ENCODE peak calls at places on chromosome 9, in four cellular contexts. R, N, L and P are unnamed samples. For H3K9me1, the result is how much of the 10 kb centered on the place peaks cover.

GRCh38 chr9:86135374-86135773 is 36.0 kb upstream of the GOLM1 start:
- DNase-seq in N (no peak), R (no peak), L (no peak), P (no peak)

GRCh38 chr9:17609312-17610005 is 30.6 kb downstream of the SH3GL2 start:
- DNase-seq in R (no peak), N (no peak), L (no peak), P (no peak)

GRCh38 chr9:122986010-122986409 is 45.2 kb downstream of the RABGAP1 start:
- DNase-seq in R (no peak), N (no peak), L (no peak), P (no peak)

GRCh38 chr9:122075135-122076030 is 17.7 kb downstream of the TTLL11 start:
- DNase-seq in L (no peak), R (no peak), N (peak), P (no peak)

GRCh38 chr9:3124006-3124405 is 280.1 kb upstream of the PUM3 start:
- DNase-seq in L (no peak), N (no peak), R (no peak), P (no peak)

GRCh38 chr9:35675732-35676392 is 2.1 kb downstream of the CA9 start:
- DNase-seq in N (no peak), R (peak), L (no peak), P (no peak)

GRCh38 chr9:127763918-127764384 is 14.5 kb downstream of the SH2D3C start:
- DNase-seq in N (no peak), L (peak), R (peak), P (no peak)

GRCh38 chr9:95771556-95772280 is 103.8 kb upstream of the ERCC6L2 start:
- DNase-seq in L (no peak), R (no peak), N (peak), P (no peak)

GRCh38 chr9:7259544-7260241 is 501.9 kb downstream of the KDM4C start:
- DNase-seq in L (no peak), N (no peak), R (no peak), P (no peak)

GRCh38 chr9:32394381-32395049 is 10.1 kb downstream of the ACO1 start:
- DNase-seq in R (peak), L (no peak), N (peak), P (no peak)

GRCh38 chr9:99385814-99386279 is 163.8 kb downstream of the SEC61B start:
- DNase-seq in R (no peak), L (no peak), N (peak), P (no peak)

GRCh38 chr9:116286287-116286686 is 132.7 kb downstream of the PAPPA start:
- DNase-seq in N (no peak), L (no peak), R (no peak), P (no peak)

GRCh38 chr9:71819115-71819739 is 50.9 kb upstream of the CEMIP2 start:
- DNase-seq in N (peak), R (peak), L (peak), P (no peak)

GRCh38 chr9:86946712-86947145 is 577 bp downstream of the GAS1 start:
- DNase-seq in R (peak), N (no peak), L (peak), P (no peak)

GRCh38 chr9:83754383-83754977 is 46.7 kb upstream of the UBQLN1 start:
- DNase-seq in R (no peak), L (no peak), N (no peak), P (no peak)

GRCh38 chr9:130327070-130327780 is 61.7 kb downstream of the HMCN2 start:
- DNase-seq in L (peak), N (no peak), R (no peak), P (no peak)

GRCh38 chr9:581673-582497 is 259.6 kb upstream of the DMRT1 start:
- DNase-seq in L (peak), R (no peak), N (no peak), P (no peak)

GRCh38 chr9:133876836-133877235 is 115.3 kb downstream of the VAV2 start:
- DNase-seq in N (no peak), R (no peak), L (no peak), P (no peak)

GRCh38 chr9:129394011-129394919 is 216.2 kb upstream of the IER5L start:
- DNase-seq in L (no peak), R (no peak), N (no peak), P (no peak)

GRCh38 chr9:35962126-35962906 is 4.4 kb upstream of the OR2S2 start:
- DNase-seq in L (no peak), R (no peak), N (peak), P (no peak)

GRCh38 chr9:95626885-95627558 is 110.3 kb upstream of the PTCH1 start:
- DNase-seq in R (peak), L (no peak), N (no peak), P (no peak)

GRCh38 chr9:105344283-105344682 is 99.8 kb downstream of the SLC44A1 start:
- DNase-seq in L (no peak), N (no peak), R (no peak), P (no peak)

GRCh38 chr9:129008469-129008965 is 19.6 kb downstream of the SH3GLB2 start:
- DNase-seq in R (no peak), L (no peak), N (no peak), P (no peak)

GRCh38 chr9:108444400-108445358 is 411.1 kb downstream of the ACTL7B start:
- DNase-seq in R (peak), N (peak), L (no peak), P (peak)

GRCh38 chr9:76732341-76732958 is 31.8 kb upstream of the PCA3 start:
- DNase-seq in L (no peak), R (no peak), N (no peak), P (no peak)

GRCh38 chr9:76417394-76417793 is 23.2 kb upstream of the RFK start:
- DNase-seq in L (no peak), R (no peak), N (no peak), P (no peak)

GRCh38 chr9:96009690-96010477 is 134.4 kb downstream of the ERCC6L2 start:
- DNase-seq in N (no peak), L (no peak), R (no peak), P (no peak)

GRCh38 chr9:93270976-93271375 is 87.0 kb downstream of the WNK2 start:
- DNase-seq in R (no peak), L (no peak), N (no peak), P (no peak)

DNA sequence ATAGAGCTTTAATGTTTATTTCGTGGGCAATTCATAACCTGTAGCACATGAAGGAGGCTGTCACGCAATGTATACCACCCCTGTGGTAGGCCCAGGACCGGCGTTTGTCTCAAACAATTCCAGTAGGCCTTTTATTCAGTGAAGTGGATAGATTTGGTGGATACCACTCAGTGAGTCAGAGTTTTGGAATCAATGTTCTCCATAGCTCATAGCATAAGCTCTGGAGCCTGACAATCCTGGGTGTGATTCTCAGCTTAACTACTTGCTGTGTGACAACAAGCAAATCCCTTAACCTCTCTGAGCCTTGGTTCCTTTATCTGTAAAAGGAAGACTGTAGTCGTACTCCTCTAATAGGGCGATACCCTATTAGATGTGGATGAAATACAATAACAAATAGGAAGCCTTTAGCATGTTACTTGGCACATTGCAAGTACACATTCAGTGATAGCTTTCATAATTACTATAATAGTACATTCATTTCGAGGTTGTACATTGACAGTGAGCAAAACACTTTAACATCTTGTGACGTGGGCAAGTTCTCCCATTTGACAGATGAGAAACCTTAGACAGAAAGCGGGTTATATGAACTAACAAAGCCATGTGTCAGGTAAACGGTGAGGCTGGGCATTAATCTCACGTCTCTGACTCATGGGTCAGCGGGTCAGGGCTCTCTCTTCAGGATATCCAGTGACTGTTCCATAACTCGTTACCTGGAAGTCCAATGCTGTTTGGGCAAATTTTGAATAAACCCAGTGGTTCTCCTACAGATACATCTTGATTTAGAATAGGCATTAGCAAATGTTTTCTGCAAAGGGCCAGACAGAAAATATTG is 130.8 kb downstream of the C9orf152 start:
- DNase-seq in R (no peak), N (peak), L (no peak), P (no peak)
- H3K9me1 ChIP-seq in R (under half), N (under half), L (under half), P (under half)

GRCh38 chr9:78074385-78075291 is 43.0 kb upstream of the GNAQ start:
- DNase-seq in N (no peak), R (no peak), L (no peak), P (no peak)

GRCh38 chr9:78070530-78070929 is 38.9 kb upstream of the GNAQ start:
- DNase-seq in R (no peak), N (no peak), L (no peak), P (no peak)

GRCh38 chr9:78072586-78073199 is 41.1 kb upstream of the GNAQ start:
- DNase-seq in R (no peak), L (no peak), N (no peak), P (no peak)

GRCh38 chr9:78073722-78074121 is 42.1 kb upstream of the GNAQ start:
- DNase-seq in R (no peak), N (no peak), L (no peak), P (no peak)
- H3K4me2 ChIP-seq in R (no peak), N (no peak), L (no peak), P (no peak)

GRCh38 chr9:34576943-34577634 is 12.4 kb downstream of the CNTFR start:
- DNase-seq in N (no peak), R (no peak), L (no peak), P (no peak)
- H3K9me1 ChIP-seq in N (under half), R (under half), L (under half), P (under half)

GRCh38 chr9:132506907-132507669 is 75.3 kb upstream of the BARHL1 start:
- DNase-seq in N (no peak), L (peak), R (no peak), P (no peak)
- H3K4me2 ChIP-seq in N (no peak), L (no peak), R (no peak), P (no peak)

GRCh38 chr9:137138701-137139467 is at the start of gene GRIN1:
- DNase-seq in R (no peak), L (peak), N (no peak), P (no peak)
- H3K9me1 ChIP-seq in R (under half), L (under half), N (under half), P (under half)